ENCODE peak calls at places on chromosomes 13 and 19, in six cellular contexts. C is foreskin melanocyte, S is fibroblast of gingiva, Z is RCC 7860, G is GM04503, T is HS-27A. Y is an unnamed sample.

GRCh38 chr13:97057196-97057595 is 62.9 kb upstream of the OXGR1 start:
- DNase-seq in G (no peak), T (no peak), Z (no peak), S (peak; percentile 14), C (peak; percentile 71), Y (no peak)

GRCh38 chr19:15759962-15760565 is 22.3 kb downstream of the OR10H3 start:
- DNase-seq in T (no peak), S (no peak), G (no peak), Z (no peak), C (no peak), Y (no peak)

GRCh38 chr19:18478545-18479311 is 40.8 kb upstream of the ISYNA1 start:
- DNase-seq in G (peak; percentile 74), S (peak; percentile 92), C (peak; percentile 87), T (peak; percentile 40), Z (peak; percentile 77), Y (peak; percentile 88)

GRCh38 chr13:36628986-36629385 is 44.8 kb upstream of the SERTM1 start:
- DNase-seq in G (no peak), S (no peak), C (no peak), T (no peak), Z (no peak), Y (no peak)

GRCh38 chr13:51844862-51845573 is at the start of gene TMEM272:
- DNase-seq in C (peak; percentile 64), T (peak; percentile 15), S (no peak), Z (no peak), G (no peak), Y (no peak)

GRCh38 chr13:51549050-51549449 is 35.2 kb upstream of the WDFY2 start:
- DNase-seq in T (no peak), Z (no peak), C (no peak), S (no peak), G (no peak), Y (no peak)

GRCh38 chr13:43988302-43988701 is 108.6 kb downstream of the LACC1 start:
- DNase-seq in Z (no peak), S (no peak), C (no peak), T (no peak), G (no peak), Y (no peak)

GRCh38 chr13:101307181-101307701 is 109.1 kb downstream of the NALCN start:
- DNase-seq in C (no peak), G (peak; percentile 86), S (peak; percentile 73), T (peak; percentile 57), Z (no peak), Y (peak; percentile 48)

GRCh38 chr19:29671393-29672076 is 6.3 kb downstream of the PLEKHF1 start:
- DNase-seq in S (no peak), Z (peak; percentile 52), G (no peak), C (peak; percentile 80), T (no peak), Y (no peak)

GRCh38 chr19:42461700-42462324 is 19.1 kb upstream of the CXCL17 start:
- DNase-seq in Z (no peak), S (no peak), G (no peak), C (peak; percentile 95), T (no peak), Y (no peak)

GRCh38 chr19:15199652-15200574 is 882 bp downstream of the NOTCH3 start:
- DNase-seq in G (no peak), S (no peak), T (no peak), Z (no peak), C (no peak), Y (no peak)

GRCh38 chr13:41311607-41312500 is 787 bp downstream of the NAA16 start:
- DNase-seq in C (peak; percentile 18), S (peak; percentile 14), Z (peak; percentile 10), G (no peak), T (peak; percentile 14), Y (no peak)

Y was measured in GM04504.